ENCODE peak calls at places on chromosomes 2 and 18, in ten cellular contexts. J, C, L, P, W, Z, T, I, M and H are unnamed samples.
A peak's percentile ranks its signal among the peaks of the same experiment; 100 is the strongest.

GRCh38 chr18:71583291-71583690 is 960.9 kb downstream of the CBLN2 start:
- DNase-seq in J (no peak), C (no peak), L (no peak), P (no peak), W (no peak), Z (no peak), T (no peak), I (no peak), M (no peak), H (no peak)

GRCh38 chr18:59429608-59430007 is 70.5 kb upstream of the LMAN1 start:
- DNase-seq in J (no peak), C (no peak), L (no peak), P (no peak), W (no peak), Z (no peak), T (no peak), I (no peak), M (no peak), H (no peak)

GRCh38 chr2:160411167-160411566 is 82.4 kb downstream of the RBMS1 start:
- DNase-seq in J (no peak), C (no peak), L (peak; percentile 79), P (no peak), W (no peak), Z (no peak), T (no peak), I (peak; percentile 31), M (no peak), H (no peak)

GRCh38 chr2:48531141-48531648 is 1.2 kb downstream of the STON1 start:
- DNase-seq in J (no peak), C (peak; percentile 67), L (no peak), P (peak; percentile 80), W (no peak), Z (no peak), T (no peak), I (no peak), M (no peak), H (no peak)

GRCh38 chr2:176464886-176465564 is 195.8 kb downstream of the MTX2 start:
- DNase-seq in J (no peak), C (peak; percentile 54), L (no peak), P (no peak), W (no peak), Z (no peak), T (no peak), I (no peak), M (no peak), H (no peak)

GRCh38 chr2:133241231-133241575 is 327.1 kb downstream of the NCKAP5 start:
- DNase-seq in J (no peak), C (no peak), L (no peak), P (no peak), W (no peak), Z (no peak), T (no peak), I (no peak), M (no peak), H (no peak)

GRCh38 chr2:150133623-150134022 is 353.8 kb downstream of the RND3 start:
- DNase-seq in J (no peak), C (no peak), L (no peak), P (no peak), W (peak; percentile 87), Z (no peak), T (peak; percentile 62), I (no peak), M (no peak), H (no peak)

GRCh38 chr2:228181098-228182019 is at the start of gene SPHKAP:
- DNase-seq in J (peak; percentile 60), C (peak; percentile 87), L (peak; percentile 73), P (no peak), W (no peak), Z (peak; percentile 71), T (no peak), I (no peak), M (no peak), H (no peak)

GRCh38 chr18:48021273-48021914 is 90.9 kb upstream of the SMAD2 start:
- DNase-seq in J (no peak), C (peak; percentile 41), L (no peak), P (peak; percentile 5), W (no peak), Z (no peak), T (no peak), I (no peak), M (no peak), H (no peak)

GRCh38 chr2:29109246-29109645 is 6.0 kb upstream of the CLIP4 start:
- DNase-seq in J (no peak), C (no peak), L (no peak), P (no peak), W (no peak), Z (no peak), T (no peak), I (no peak), M (no peak), H (no peak)

GRCh38 chr2:150591901-150592300 is 104.4 kb upstream of the RND3 start:
- DNase-seq in J (no peak), C (no peak), L (no peak), P (no peak), W (no peak), Z (no peak), T (no peak), I (no peak), M (no peak), H (no peak)

GRCh38 chr2:46002507-46002883 is 294.7 kb upstream of the EPAS1 start:
- DNase-seq in J (no peak), C (no peak), L (no peak), P (no peak), W (no peak), Z (no peak), T (no peak), I (no peak), M (no peak), H (no peak)

GRCh38 chr2:174503161-174503809 is 16.5 kb upstream of the GPR155 start:
- DNase-seq in J (no peak), C (no peak), L (no peak), P (no peak), W (no peak), Z (no peak), T (no peak), I (no peak), M (no peak), H (no peak)

GRCh38 chr18:22171839-22172582 is 2.6 kb downstream of the GATA6 start:
- DNase-seq in J (no peak), C (peak; percentile 60), L (no peak), P (no peak), W (no peak), Z (no peak), T (no peak), I (no peak), M (no peak), H (peak; percentile 70)

GRCh38 chr2:239313251-239313650 is 87.6 kb downstream of the HDAC4 start:
- DNase-seq in J (peak; percentile 10), C (peak; percentile 12), L (peak; percentile 53), P (peak; percentile 67), W (no peak), Z (no peak), T (no peak), I (no peak), M (no peak), H (no peak)

GRCh38 chr2:102094917-102095316 is 47.6 kb upstream of the IL1R1 start:
- DNase-seq in J (no peak), C (no peak), L (no peak), P (no peak), W (peak; percentile 10), Z (no peak), T (no peak), I (no peak), M (peak; percentile 50), H (no peak)

GRCh38 chr18:2466978-2467377 is 104.3 kb downstream of the METTL4 start:
- DNase-seq in J (no peak), C (no peak), L (no peak), P (no peak), W (no peak), Z (no peak), T (no peak), I (no peak), M (no peak), H (no peak)

GRCh38 chr2:4628931-4629565 is 925.7 kb downstream of the DCDC2C start:
- DNase-seq in J (no peak), C (peak; percentile 54), L (no peak), P (no peak), W (no peak), Z (no peak), T (no peak), I (no peak), M (no peak), H (no peak)

GRCh38 chr2:24182507-24182906 is 7.7 kb downstream of the FAM228A start:
- DNase-seq in J (no peak), C (no peak), L (no peak), P (no peak), W (no peak), Z (no peak), T (no peak), I (no peak), M (no peak), H (no peak)

DNA sequence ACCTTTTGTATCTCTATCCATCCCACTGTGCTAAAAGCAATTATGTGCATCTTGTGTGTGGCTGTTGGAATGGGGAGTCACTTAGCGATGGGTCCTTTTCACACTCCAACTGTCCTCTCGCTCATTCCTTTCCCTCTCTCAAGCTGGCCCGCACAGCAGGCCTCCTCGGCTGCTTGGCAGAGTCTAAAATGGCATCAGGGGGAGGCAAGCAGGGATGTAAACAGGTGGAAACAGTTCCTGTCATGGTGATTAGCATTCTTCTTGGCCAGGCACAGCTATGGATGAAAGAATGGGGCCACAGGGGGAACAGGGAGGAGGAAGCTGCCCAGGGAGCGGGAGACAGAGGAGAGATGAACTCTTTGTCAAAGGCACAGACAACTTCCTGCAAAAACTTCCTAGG is 56.2 kb upstream of the LRPPRC start:
- DNase-seq in J (no peak), C (peak; percentile 64), L (no peak), P (no peak), W (no peak), Z (no peak), T (no peak), I (no peak), M (no peak), H (no peak)
- H3K27ac ChIP-seq in J (no peak overlapping the region), C (peak overlapping the region; percentile 76), L (no peak overlapping the region), P (no peak overlapping the region), W (no peak overlapping the region), Z (no peak overlapping the region), T (no peak overlapping the region), I (no peak overlapping the region), M (no peak overlapping the region), H (no peak overlapping the region)

GRCh38 chr2:126769118-126769517 is 113.2 kb downstream of the GYPC start:
- DNase-seq in J (no peak), C (peak; percentile 62), L (peak; percentile 48), P (peak; percentile 12), W (no peak), Z (no peak), T (no peak), I (no peak), M (no peak), H (no peak)
- TF ChIP-seq CTCF in J (no peak), C (peak; percentile 40), L (no peak), P (no peak), W (no peak), Z (no peak), T (no peak), I (no peak), M (no peak), H (no peak)

GRCh38 chr2:1784986-1785617 is 40.8 kb upstream of the PXDN start:
- DNase-seq in J (no peak), C (no peak), L (no peak), P (no peak), W (no peak), Z (no peak), T (no peak), I (no peak), M (no peak), H (no peak)
- H3K4me1 ChIP-seq in J (no peaks in the 10 kb centered on the region), C (no peaks in the 10 kb centered on the region), L (no peaks in the 10 kb centered on the region), P (no peaks in the 10 kb centered on the region), W (no peaks in the 10 kb centered on the region), Z (no peaks in the 10 kb centered on the region), T (no peaks in the 10 kb centered on the region), I (no peaks in the 10 kb centered on the region), M (no peaks in the 10 kb centered on the region), H (no peaks in the 10 kb centered on the region)

GRCh38 chr2:12818416-12819097 is 101.8 kb downstream of the TRIB2 start:
- DNase-seq in J (no peak), C (no peak), L (no peak), P (no peak), W (no peak), Z (no peak), T (no peak), I (no peak), M (no peak), H (no peak)
- H3K27ac ChIP-seq in J (peak overlapping the region; percentile 96), C (no peak overlapping the region), L (peak overlapping the region; percentile 83), P (peak overlapping the region; percentile 69), W (no peak overlapping the region), Z (peak overlapping the region; percentile 84), T (no peak overlapping the region), I (no peak overlapping the region), M (peak overlapping the region; percentile 76), H (peak overlapping the region; percentile 63)